ENCODE peak calls at places on chromosome 19, in five cellular contexts. A, L, E, W and U are unnamed samples.

GRCh38 chr19:15702590-15702930 is 25.3 kb upstream of the OR10H2 start:
- DNase-seq in A (peak; percentile 75), L (no peak), E (peak; percentile 74), W (peak; percentile 26), U (no peak)

GRCh38 chr19:56477429-56478338 is 539 bp upstream of the ZNF667 start:
- DNase-seq in A (peak; percentile 63), L (peak; percentile 92), E (peak; percentile 85), W (peak; percentile 87), U (peak; percentile 94)

GRCh38 chr19:44748426-44749254 is at the start of gene BCL3:
- DNase-seq in A (no peak), L (no peak), E (peak; percentile 91), W (peak; percentile 25), U (no peak)

GRCh38 chr19:53530622-53531021 is 7.3 kb upstream of the ZNF331 start:
- DNase-seq in A (no peak), L (no peak), E (no peak), W (no peak), U (no peak)

GRCh38 chr19:46133101-46133627 is 8.7 kb upstream of the IGFL3 start:
- DNase-seq in A (no peak), L (no peak), E (no peak), W (peak; percentile 93), U (no peak)

GRCh38 chr19:47663435-47663910 is 49.7 kb upstream of the EHD2 start:
- DNase-seq in A (no peak), L (no peak), E (no peak), W (no peak), U (no peak)

GRCh38 chr19:10566408-10566657 is 523 bp upstream of the KRI1 start:
- DNase-seq in A (no peak), L (no peak), E (no peak), W (no peak), U (no peak)

GRCh38 chr19:51460164-51460992 is 2.1 kb upstream of the SIGLEC8 start:
- DNase-seq in A (no peak), L (no peak), E (no peak), W (peak; percentile 77), U (peak; percentile 57)

GRCh38 chr19:10421240-10421948 is 1.1 kb downstream of the PDE4A start:
- DNase-seq in A (no peak), L (no peak), E (no peak), W (no peak), U (no peak)

GRCh38 chr19:54439174-54439851 is 9.7 kb upstream of the LENG8 start:
- DNase-seq in A (no peak), L (peak; percentile 55), E (no peak), W (peak; percentile 93), U (no peak)

GRCh38 chr19:2815191-2815614 is 4.5 kb upstream of the ZNF554 start:
- DNase-seq in A (no peak), L (no peak), E (no peak), W (no peak), U (no peak)

GRCh38 chr19:31356587-31357314 is 7.5 kb upstream of the TSHZ3 start:
- DNase-seq in A (no peak), L (no peak), E (peak; percentile 76), W (peak; percentile 80), U (no peak)

GRCh38 chr19:47093841-47094240 is 19.7 kb downstream of the ZC3H4 start:
- DNase-seq in A (no peak), L (no peak), E (no peak), W (no peak), U (no peak)

GRCh38 chr19:47660435-47660832 is 51.5 kb downstream of the BICRA start:
- DNase-seq in A (no peak), L (no peak), E (no peak), W (no peak), U (no peak)

GRCh38 chr19:17720487-17720839 is 1.2 kb downstream of the MAP1S start:
- DNase-seq in A (no peak), L (peak; percentile 13), E (no peak), W (no peak), U (no peak)

GRCh38 chr19:17722655-17723240 is 3.5 kb downstream of the MAP1S start:
- DNase-seq in A (no peak), L (no peak), E (no peak), W (no peak), U (no peak)

GRCh38 chr19:17719730-17720486 is 628 bp downstream of the MAP1S start:
- DNase-seq in A (no peak), L (peak; percentile 47), E (peak; percentile 83), W (peak; percentile 43), U (no peak)

GRCh38 chr19:17718988-17719711 is at the start of gene MAP1S:
- DNase-seq in A (no peak), L (peak; percentile 20), E (peak; percentile 84), W (peak; percentile 95), U (no peak)

DNA sequence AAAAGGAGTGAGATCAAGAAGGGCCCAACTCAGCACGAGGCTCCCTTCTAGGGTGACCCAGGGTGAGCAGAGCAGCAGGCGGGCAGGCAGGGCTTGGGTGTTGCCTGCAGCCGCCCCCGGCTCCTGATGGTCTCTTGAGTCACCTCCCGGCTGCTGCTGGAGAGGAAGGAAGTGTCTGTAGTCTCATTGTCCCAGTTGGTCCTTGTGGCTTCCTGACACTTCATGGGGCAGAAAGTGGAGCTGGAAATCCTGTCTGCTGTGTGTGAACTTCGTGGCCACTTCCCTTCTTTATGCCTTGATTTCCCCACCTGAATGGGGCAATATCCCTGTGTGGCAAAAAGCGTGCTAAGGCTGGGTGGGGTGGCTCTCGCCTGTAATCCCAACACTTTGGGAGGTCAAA is 2.5 kb downstream of the MAP1S start:
- DNase-seq in A (peak; percentile 21), L (no peak), E (peak; percentile 88), W (no peak), U (no peak)
- H3K27ac ChIP-seq in A (no peak overlapping the region), L (peak overlapping the region; percentile 62), E (peak overlapping the region; percentile 24), W (no peak overlapping the region), U (peak overlapping the region; percentile 88)

DNA sequence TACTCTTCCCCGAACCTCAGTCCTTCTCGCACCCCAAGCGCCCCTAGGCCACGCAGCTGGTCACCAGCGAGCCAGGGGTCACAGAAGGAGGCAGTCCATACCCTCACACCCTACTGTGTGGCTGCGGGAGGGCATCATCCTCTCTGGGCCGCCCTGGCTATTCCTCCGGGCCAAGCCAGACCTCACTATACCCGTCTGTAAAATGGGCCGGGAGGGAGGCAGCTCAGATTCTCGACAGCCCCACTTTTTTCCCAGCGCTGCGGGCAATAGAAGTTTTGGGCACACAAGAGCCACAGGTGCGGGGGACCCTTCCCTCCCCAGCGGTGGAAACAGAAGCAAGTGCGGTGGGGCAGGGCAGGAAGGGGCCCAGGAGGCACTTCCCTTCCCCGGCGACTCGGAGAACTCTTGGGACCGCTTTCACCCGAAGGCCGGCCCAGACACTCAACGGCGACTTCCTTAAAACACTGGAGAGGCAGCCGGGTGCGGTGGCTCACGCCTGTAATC is 5.6 kb upstream of the ARRDC2 start:
- DNase-seq in A (no peak), L (no peak), E (peak; percentile 80), W (no peak), U (no peak)
- H3K27ac ChIP-seq in A (peak overlapping the region; percentile 96), L (peak overlapping the region; percentile 78), E (peak overlapping the region; percentile 91), W (no peak overlapping the region), U (peak overlapping the region; percentile 96)

DNA sequence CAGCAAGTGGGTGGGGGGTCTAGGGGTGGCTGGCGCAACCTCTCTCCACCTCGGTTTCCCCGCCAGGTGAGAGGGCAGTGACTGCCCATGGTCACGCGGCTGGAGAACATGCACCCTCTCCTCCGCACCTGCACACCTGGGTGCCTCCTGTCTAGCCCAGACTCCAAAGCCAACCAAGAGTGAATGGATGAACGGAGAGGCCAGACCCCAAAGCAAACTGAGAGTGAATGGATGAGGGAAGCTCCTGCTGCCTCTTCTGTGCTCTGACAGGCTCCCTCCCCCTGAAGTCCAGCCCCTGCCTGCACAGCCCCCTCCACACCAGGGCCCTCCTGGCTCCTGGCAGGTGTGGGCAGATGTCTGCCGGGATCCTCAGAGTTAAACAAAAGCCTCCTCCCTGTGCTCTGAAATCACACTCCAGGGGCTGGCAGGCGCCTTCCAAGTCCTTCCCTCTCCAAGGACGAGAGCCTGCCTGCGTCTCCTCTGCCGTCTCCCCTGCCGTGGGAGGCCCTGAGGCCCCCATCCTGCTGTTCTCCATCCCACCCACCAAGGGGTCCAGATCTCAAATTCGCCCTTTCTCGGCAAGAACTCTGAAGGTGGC is 2.2 kb downstream of the SBNO2 start:
- DNase-seq in A (no peak), L (no peak), E (no peak), W (no peak), U (no peak)
- H3K27ac ChIP-seq in A (peak overlapping the region; percentile 99), L (peak overlapping the region; percentile 62), E (peak overlapping the region; percentile 95), W (peak overlapping the region; percentile 76), U (peak overlapping the region; percentile 97)

GRCh38 chr19:48817585-48818124 is 6.8 kb upstream of the BCAT2 start:
- DNase-seq in A (no peak), L (no peak), E (no peak), W (no peak), U (no peak)

GRCh38 chr19:48821633-48822032 is 10.8 kb upstream of the BCAT2 start:
- DNase-seq in A (no peak), L (no peak), E (no peak), W (no peak), U (no peak)

GRCh38 chr19:48818234-48818823 is 7.5 kb upstream of the BCAT2 start:
- DNase-seq in A (no peak), L (no peak), E (peak; percentile 83), W (no peak), U (no peak)

GRCh38 chr19:48822514-48822913 is 11.7 kb upstream of the BCAT2 start:
- DNase-seq in A (no peak), L (no peak), E (no peak), W (no peak), U (no peak)

GRCh38 chr19:48819366-48819816 is 8.6 kb upstream of the BCAT2 start:
- DNase-seq in A (peak; percentile 86), L (no peak), E (peak; percentile 93), W (no peak), U (peak; percentile 91)
- H3K27ac ChIP-seq in A (peak overlapping the region; percentile 86), L (peak overlapping the region; percentile 30), E (peak overlapping the region; percentile 77), W (no peak overlapping the region), U (peak overlapping the region; percentile 50)

GRCh38 chr19:8631425-8631819 is 989 bp downstream of the NFILZ start:
- DNase-seq in A (no peak), L (no peak), E (no peak), W (no peak), U (no peak)
- H3K27ac ChIP-seq in A (peak overlapping the region; percentile 76), L (peak overlapping the region; percentile 52), E (peak overlapping the region; percentile 55), W (no peak overlapping the region), U (peak overlapping the region; percentile 7)

GRCh38 chr19:35116085-35116801 is 620 bp downstream of the FXYD3 start:
- DNase-seq in A (no peak), L (no peak), E (no peak), W (no peak), U (no peak)

GRCh38 chr19:35115538-35115951 is at the start of gene FXYD3:
- DNase-seq in A (no peak), L (no peak), E (no peak), W (no peak), U (no peak)

GRCh38 chr19:35117017-35117570 is 1.5 kb downstream of the FXYD3 start:
- DNase-seq in A (no peak), L (no peak), E (no peak), W (no peak), U (no peak)

GRCh38 chr19:35112995-35113693 is 2.5 kb upstream of the FXYD3 start:
- DNase-seq in A (no peak), L (no peak), E (no peak), W (no peak), U (no peak)

GRCh38 chr19:35114656-35115537 is 726 bp upstream of the FXYD3 start:
- DNase-seq in A (peak; percentile 75), L (peak; percentile 92), E (peak; percentile 84), W (peak; percentile 90), U (no peak)
- H3K27ac ChIP-seq in A (peak overlapping the region; percentile 96), L (peak overlapping the region; percentile 98), E (peak overlapping the region; percentile 71), W (no peak overlapping the region), U (peak overlapping the region; percentile 42)